ENCODE peak calls at places on chromosomes 1 and 21, in nine cellular contexts. I is ovary, U is A549, H is RWPE2, V is K562, Q is stomach, G is lower leg skin, D is RWPE1, E is progenitor cell of endocrine pancreas. R is an unnamed sample.

GRCh38 chr1:209655412-209655811 is 3.2 kb upstream of the LAMB3 start:
- DNase-seq in G (no peak), E (no peak), I (no peak), Q (no peak), H (no peak), V (no peak), D (no peak), U (no peak), R (no peak)

GRCh38 chr1:87684786-87685185 is 356.1 kb downstream of the LMO4 start:
- DNase-seq in G (no peak), E (no peak), H (no peak), I (peak; percentile 25), U (no peak), V (no peak), Q (no peak), D (no peak), R (no peak)

GRCh38 chr1:162294015-162294414 is 82.6 kb downstream of the SPATA46 start:
- DNase-seq in V (no peak), D (no peak), I (no peak), Q (no peak), G (no peak), U (no peak), H (no peak), E (no peak), R (no peak)

GRCh38 chr21:34912022-34912933 is 136.8 kb downstream of the RUNX1 start:
- DNase-seq in E (no peak), U (no peak), I (no peak), D (no peak), H (no peak), V (no peak), Q (no peak), G (no peak), R (no peak)

GRCh38 chr1:155062702-155063411 is 683 bp upstream of the EFNA4 start:
- DNase-seq in E (peak; percentile 75), D (no peak), I (peak; percentile 72), G (peak; percentile 56), V (peak; percentile 72), Q (peak; percentile 69), H (peak; percentile 64), U (peak; percentile 76), R (peak; percentile 91)

GRCh38 chr1:191343816-191344215 is 814.4 kb upstream of the RGS18 start:
- DNase-seq in H (no peak), V (no peak), I (no peak), U (no peak), Q (no peak), D (peak; percentile 12), E (no peak), G (no peak), R (no peak)

GRCh38 chr1:90821793-90822359 is 104.8 kb upstream of the BARHL2 start:
- DNase-seq in E (no peak), U (no peak), I (no peak), Q (no peak), D (no peak), G (no peak), H (no peak), V (no peak), R (no peak)

GRCh38 chr1:50880373-50880772 is 79.7 kb downstream of the FAF1 start:
- DNase-seq in V (no peak), Q (no peak), I (no peak), U (no peak), G (no peak), H (no peak), D (no peak), E (no peak), R (no peak)

DNA sequence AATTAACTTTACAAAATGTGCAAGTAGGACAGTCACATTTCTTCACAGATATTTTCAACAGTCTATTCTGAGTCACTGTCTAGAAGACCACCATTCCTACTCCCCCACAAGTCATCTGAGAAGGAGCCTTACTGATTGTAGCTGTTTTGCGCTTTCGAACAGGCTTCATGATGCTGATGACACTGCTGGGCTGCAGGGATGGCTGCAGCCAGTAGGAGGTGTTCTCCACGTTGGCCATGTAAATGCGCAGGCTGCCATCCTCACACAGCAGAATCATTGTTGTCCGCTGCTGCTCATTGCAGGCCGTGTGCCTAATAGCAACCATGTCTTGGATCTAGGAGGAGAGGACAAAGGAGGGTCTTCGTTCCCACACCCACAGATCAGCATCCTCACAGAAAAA is 56.9 kb downstream of the UBR4 start:
- DNase-seq in G (no peak), D (no peak), E (no peak), U (no peak), H (no peak), V (no peak), Q (no peak), I (no peak), R (no peak)
- TF ChIP-seq CTCF in G (no peak), D (no peak), E (no peak), U (no peak), H (no peak), V (peak; percentile 40), Q (no peak), I (no peak), R (no peak)

GRCh38 chr1:108695515-108695914 is 3.4 kb downstream of the PRPF38B start:
- DNase-seq in V (no peak), H (no peak), I (no peak), D (no peak), Q (no peak), E (no peak), G (no peak), U (no peak), R (no peak)

GRCh38 chr1:108691886-108692723 is at the start of gene PRPF38B:
- DNase-seq in U (peak; percentile 86), E (peak; percentile 81), D (peak; percentile 96), Q (peak; percentile 96), V (peak; percentile 97), I (peak; percentile 94), G (peak; percentile 95), H (peak; percentile 88), R (peak; percentile 87)

GRCh38 chr1:108691128-108691885 is 803 bp upstream of the PRPF38B start:
- DNase-seq in U (no peak), V (no peak), H (no peak), I (no peak), Q (no peak), E (no peak), D (no peak), G (no peak), R (no peak)

DNA sequence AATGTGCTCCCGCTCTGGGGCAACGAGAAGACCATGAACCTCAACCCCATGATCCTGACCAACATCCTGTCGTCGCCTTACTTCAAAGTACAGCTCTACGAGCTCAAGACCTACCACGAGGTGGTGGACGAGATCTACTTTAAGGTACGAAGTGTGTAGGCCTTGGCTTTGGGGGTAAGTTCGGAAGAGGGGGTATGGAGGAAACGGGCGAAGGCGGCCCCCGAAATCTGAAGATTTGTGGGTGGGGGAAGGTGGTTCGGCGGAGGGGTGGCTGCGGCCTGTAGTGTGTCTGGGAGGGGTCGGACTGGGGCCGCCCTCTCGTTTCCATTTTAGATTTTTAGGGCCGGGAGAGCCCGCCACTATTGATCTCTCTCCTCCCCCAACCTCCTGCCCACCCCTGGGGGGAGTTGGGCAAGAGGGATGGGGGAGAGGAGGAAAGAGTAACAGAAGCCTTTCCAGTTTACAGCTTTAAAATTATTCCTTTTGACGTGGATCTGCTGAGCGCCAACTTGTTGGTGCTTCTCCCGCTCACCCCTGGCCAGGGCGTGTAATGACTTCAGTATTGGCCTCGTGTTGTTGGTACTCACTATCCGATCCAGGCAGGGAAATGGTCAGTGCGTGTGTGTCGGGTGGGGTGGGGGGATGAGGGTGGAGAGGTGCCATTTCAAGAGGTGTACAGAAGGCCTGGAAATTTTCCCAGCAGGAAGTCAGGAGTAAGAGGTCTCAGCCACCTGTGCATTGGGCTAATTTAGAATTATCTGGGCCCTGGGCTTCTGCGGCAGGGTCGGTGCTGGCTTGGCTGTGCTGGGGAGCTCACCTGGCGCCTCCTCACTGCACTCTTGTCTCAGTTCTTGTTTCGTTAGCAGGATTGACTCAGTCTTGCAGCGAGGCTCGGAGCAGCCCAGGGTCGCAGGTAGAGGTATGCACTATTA is 880 bp downstream of the PRPF38B start:
- DNase-seq in U (peak; percentile 27), H (no peak), G (peak; percentile 50), D (peak; percentile 53), V (peak; percentile 73), E (no peak), I (peak; percentile 38), Q (peak; percentile 39), R (no peak)
- TF ChIP-seq CTCF in U (peak; percentile 11), H (peak; percentile 24), G (no peak), D (peak; percentile 12), V (peak; percentile 44), E (peak; percentile 29), I (no peak), Q (no peak), R (peak; percentile 48)

DNA sequence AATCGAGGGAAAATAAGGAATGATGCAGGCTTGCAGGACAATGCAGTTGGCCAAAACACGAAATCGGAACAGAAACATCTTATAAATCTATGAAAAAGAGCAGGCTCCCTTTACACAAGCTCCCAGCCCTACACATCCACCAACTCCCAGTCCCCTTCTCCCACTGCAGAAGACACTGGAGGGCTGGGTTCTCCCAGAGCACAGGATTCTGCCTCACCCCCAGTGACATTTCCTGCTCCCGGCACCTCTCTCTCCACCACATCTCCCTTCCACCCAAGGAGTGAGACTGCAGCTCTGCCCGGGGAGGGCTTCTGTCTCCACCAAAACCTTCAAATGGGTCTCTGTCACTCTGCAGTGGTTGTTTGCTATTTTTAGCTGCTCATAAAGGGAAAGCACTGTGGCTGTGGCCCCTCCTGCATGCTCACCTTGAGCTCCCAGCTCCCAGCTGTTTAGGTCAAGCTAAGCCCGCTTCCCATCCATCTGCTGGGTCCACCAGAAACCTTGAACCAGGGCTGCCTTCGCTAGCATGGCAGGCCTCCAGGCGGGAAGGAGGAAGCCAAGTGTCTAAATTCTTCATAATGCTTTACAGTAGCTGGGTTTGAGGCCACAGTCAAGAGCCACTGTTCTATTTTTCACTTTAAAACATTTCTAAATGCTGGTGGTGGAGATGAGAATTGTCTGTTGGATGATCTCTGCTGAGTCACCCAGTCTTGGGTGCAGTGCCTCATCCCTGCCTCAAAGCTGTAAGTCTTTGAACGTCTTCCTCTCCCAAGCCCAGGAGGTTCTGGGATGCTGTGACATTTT is 3.3 kb upstream of the C2CD2 start:
- DNase-seq in D (peak; percentile 57), Q (no peak), G (no peak), H (no peak), V (peak; percentile 67), U (no peak), I (peak; percentile 78), E (no peak), R (no peak)
- TF ChIP-seq CTCF in D (no peak), Q (no peak), G (no peak), H (no peak), V (no peak), U (no peak), I (no peak), E (no peak), R (no peak)

DNA sequence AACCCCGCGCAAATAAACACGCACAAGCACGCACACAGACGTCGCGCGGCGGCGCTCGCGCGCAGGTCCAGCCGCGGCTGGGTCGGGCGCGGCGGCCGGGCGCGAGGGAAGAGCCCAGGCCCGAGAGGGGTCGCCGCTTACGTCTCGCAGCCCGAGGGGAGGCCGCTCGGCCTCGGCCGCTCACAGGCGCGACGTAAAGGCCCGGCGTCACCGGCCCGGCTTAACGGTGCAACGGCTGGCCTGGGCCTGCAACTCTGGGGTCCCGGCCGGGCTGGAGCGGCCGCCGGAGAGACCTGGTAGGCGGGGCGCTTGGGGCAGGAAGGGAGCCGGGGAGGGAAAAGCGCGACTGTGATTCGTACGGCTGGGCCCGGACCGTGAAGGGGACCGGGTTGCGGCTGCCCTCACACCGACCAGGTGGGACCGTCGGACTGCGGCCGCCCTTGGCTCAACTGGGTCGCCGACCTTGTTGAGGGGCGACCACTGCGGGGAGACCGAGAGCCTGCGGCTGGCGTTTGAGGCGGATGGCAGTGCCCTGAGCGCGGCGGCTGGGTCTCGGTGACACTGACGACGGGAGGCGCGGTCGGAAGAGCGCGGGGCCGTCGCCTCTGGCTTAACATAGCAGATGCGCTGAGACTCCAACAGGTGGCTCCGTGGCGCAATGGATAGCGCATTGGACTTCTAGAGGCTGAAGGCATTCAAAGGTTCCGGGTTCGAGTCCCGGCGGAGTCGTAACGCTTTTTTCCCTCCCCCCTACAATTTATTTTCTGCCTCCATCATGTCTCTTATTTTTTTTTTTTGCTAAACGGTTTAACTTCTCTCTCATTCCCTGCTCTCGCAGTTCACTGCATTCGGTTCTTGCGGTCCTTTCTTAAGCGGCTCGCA is 31.8 kb downstream of the DNTTIP2 start:
- DNase-seq in H (peak; percentile 84), U (peak; percentile 57), I (peak; percentile 91), Q (peak; percentile 89), D (peak; percentile 83), V (peak; percentile 70), E (peak; percentile 75), G (peak; percentile 86), R (peak; percentile 86)
- TF ChIP-seq CTCF in H (no peak), U (no peak), I (peak; percentile 30), Q (no peak), D (no peak), V (no peak), E (peak; percentile 33), G (no peak), R (peak; percentile 25)